ENCODE peak calls at places on chromosomes 13 and 19, in ten cellular contexts. A, W, O, S, B, V, J, X, N and K are unnamed samples.
A peak's percentile ranks its signal among the peaks of the same experiment; 100 is the strongest.

GRCh38 chr13:23985060-23985459 is 87.8 kb upstream of the C1QTNF9B start:
- DNase-seq in N (no peak), W (no peak), J (no peak), S (peak; percentile 26), B (no peak), V (no peak), A (no peak), O (no peak), X (no peak), K (no peak)

GRCh38 chr13:108700421-108701170 is 71.2 kb downstream of the MYO16 start:
- DNase-seq in B (peak; percentile 71), S (peak; percentile 32), N (no peak), A (no peak), V (no peak), O (no peak), X (no peak), W (no peak), J (no peak), K (no peak)

GRCh38 chr13:23506821-23507210 is 63.4 kb upstream of the TNFRSF19 start:
- DNase-seq in S (no peak), O (no peak), X (no peak), J (no peak), B (peak; percentile 98), N (no peak), V (no peak), W (no peak), A (no peak), K (no peak)

GRCh38 chr13:32023096-32023495 is 8.5 kb upstream of the FRY start:
- DNase-seq in J (no peak), O (no peak), X (no peak), S (no peak), A (no peak), V (no peak), N (no peak), W (no peak), B (no peak), K (no peak)

GRCh38 chr13:113539176-113539575 is 45.4 kb upstream of the TFDP1 start:
- DNase-seq in V (no peak), W (no peak), O (no peak), S (no peak), B (no peak), X (no peak), A (no peak), J (no peak), N (no peak), K (no peak)

GRCh38 chr19:51660975-51661600 is 14.5 kb upstream of the SIGLEC14 start:
- DNase-seq in W (peak; percentile 73), V (peak; percentile 58), B (peak; percentile 72), N (peak; percentile 66), O (peak; percentile 24), A (peak; percentile 35), S (peak; percentile 55), J (peak; percentile 64), X (peak; percentile 75), K (peak; percentile 81)

GRCh38 chr13:51714663-51715168 is 89.2 kb downstream of the DHRS12 start:
- DNase-seq in N (no peak), A (no peak), S (peak; percentile 88), B (peak; percentile 89), X (no peak), J (no peak), W (no peak), V (no peak), O (no peak), K (no peak)

GRCh38 chr19:50352242-50352641 is 13.2 kb downstream of the NAPSA start:
- DNase-seq in O (no peak), S (no peak), X (no peak), J (no peak), B (no peak), V (no peak), A (no peak), W (no peak), N (no peak), K (no peak)

GRCh38 chr19:55018633-55019032 is 19.4 kb downstream of the GP6 start:
- DNase-seq in J (no peak), N (no peak), O (no peak), W (no peak), X (no peak), B (no peak), S (no peak), V (no peak), A (no peak), K (no peak)

GRCh38 chr13:48161530-48162179 is 66.8 kb upstream of the MED4 start:
- DNase-seq in B (no peak), V (no peak), N (no peak), J (no peak), S (no peak), X (no peak), W (no peak), O (no peak), A (no peak), K (no peak)

GRCh38 chr19:7450243-7451223 is 38.3 kb downstream of the PEX11G start:
- DNase-seq in S (peak; percentile 20), A (no peak), B (peak; percentile 63), O (no peak), W (peak; percentile 57), N (no peak), V (peak; percentile 46), J (no peak), X (no peak), K (peak; percentile 47)

GRCh38 chr13:111587249-111587648 is 266.8 kb downstream of the TEX29 start:
- DNase-seq in A (no peak), N (no peak), V (no peak), W (no peak), X (no peak), B (no peak), O (no peak), S (no peak), J (no peak), K (no peak)

GRCh38 chr13:106063591-106064308 is 471.7 kb downstream of the EFNB2 start:
- DNase-seq in O (no peak), S (peak; percentile 69), B (peak; percentile 83), J (no peak), X (no peak), V (peak; percentile 57), W (no peak), A (no peak), N (no peak), K (no peak)

GRCh38 chr19:18769989-18770528 is 21.0 kb downstream of the COMP start:
- DNase-seq in N (no peak), W (no peak), X (no peak), J (no peak), O (no peak), B (no peak), V (no peak), A (no peak), S (no peak), K (peak; percentile 43)

GRCh38 chr13:41802684-41803554 is 158.0 kb downstream of the VWA8 start:
- DNase-seq in S (peak; percentile 89), J (no peak), A (no peak), W (no peak), X (peak; percentile 2), B (peak; percentile 85), O (no peak), N (no peak), V (no peak), K (peak; percentile 1)

GRCh38 chr13:44331912-44332840 is 41.4 kb upstream of the SERP2 start:
- DNase-seq in V (peak; percentile 5), A (peak; percentile 74), B (peak; percentile 84), O (no peak), J (peak; percentile 44), N (no peak), X (no peak), S (no peak), W (no peak), K (no peak)

GRCh38 chr19:47267350-47267759 is 7.3 kb upstream of the INAFM1 start:
- DNase-seq in W (no peak), X (no peak), B (no peak), V (no peak), N (no peak), O (no peak), A (no peak), S (no peak), J (no peak), K (no peak)

GRCh38 chr13:112132142-112132541 is 65.2 kb downstream of the SOX1 start:
- DNase-seq in N (no peak), S (no peak), X (no peak), V (no peak), W (no peak), J (no peak), O (no peak), B (no peak), A (no peak), K (no peak)

GRCh38 chr13:24275041-24275440 is 34.3 kb upstream of the C1QTNF9 start:
- DNase-seq in V (no peak), O (no peak), W (no peak), A (no peak), X (no peak), S (no peak), J (no peak), N (no peak), B (no peak), K (no peak)

GRCh38 chr19:4534836-4535658 is at the start of gene PLIN5:
- DNase-seq in A (peak; percentile 90), V (peak; percentile 16), S (no peak), B (peak; percentile 26), W (peak; percentile 85), J (peak; percentile 97), O (peak; percentile 33), X (peak; percentile 61), N (peak; percentile 26), K (peak; percentile 92)

GRCh38 chr19:5078666-5079409 is 109.9 kb downstream of the KDM4B start:
- DNase-seq in O (no peak), A (no peak), J (no peak), X (no peak), N (no peak), B (no peak), V (no peak), W (no peak), S (no peak), K (no peak)

GRCh38 chr13:96499646-96500045 is 409.7 kb downstream of the HS6ST3 start:
- DNase-seq in W (no peak), V (no peak), B (no peak), O (no peak), A (no peak), J (no peak), N (no peak), X (no peak), S (no peak), K (no peak)

GRCh38 chr19:14978377-14978776 is 1.3 kb downstream of the SLC1A6 start:
- DNase-seq in N (no peak), S (peak; percentile 46), O (no peak), V (no peak), J (no peak), A (no peak), X (no peak), B (no peak), W (no peak), K (no peak)

GRCh38 chr13:93953856-93954255 is 525.6 kb downstream of the DCT start:
- DNase-seq in X (no peak), O (no peak), S (no peak), A (no peak), J (no peak), B (no peak), N (no peak), W (no peak), V (no peak), K (no peak)

GRCh38 chr19:38003427-38004099 is 96.6 kb downstream of the SIPA1L3 start:
- DNase-seq in W (peak; percentile 61), B (peak; percentile 92), J (peak; percentile 18), A (peak; percentile 98), V (peak; percentile 46), O (no peak), N (no peak), X (peak; percentile 30), S (peak; percentile 87), K (peak; percentile 79)

GRCh38 chr13:75635101-75635620 is 969 bp upstream of the LMO7 start:
- DNase-seq in J (peak; percentile 35), B (no peak), N (no peak), O (peak; percentile 5), V (no peak), A (no peak), S (no peak), X (no peak), W (no peak), K (peak; percentile 56)

GRCh38 chr19:6464070-6464873 is at the start of gene CRB3:
- DNase-seq in A (no peak), J (no peak), O (peak; percentile 59), B (no peak), S (peak; percentile 72), W (no peak), V (no peak), N (peak; percentile 35), X (peak; percentile 27), K (peak; percentile 81)

GRCh38 chr13:114118763-114119123 is 13.7 kb downstream of the RASA3 start:
- DNase-seq in J (no peak), W (no peak), A (no peak), S (no peak), B (peak; percentile 74), V (peak; percentile 40), O (no peak), X (no peak), N (no peak), K (no peak)